ENCODE peak calls at places on chromosome 18, in eight cellular contexts. S is transverse colon, Z is OCI-LY7, P is left ventricle myocardium inferior, A is mucosa of descending colon, F is A549, K is pancreas, W is breast epithelium. G is an unnamed sample. For H3K4me1, the result is how much of the 10 kb centered on the place peaks cover.

GRCh38 chr18:77346446-77346845 is 96.8 kb downstream of the GALR1 start:
- DNase-seq in P (no peak), K (no peak), A (no peak), F (no peak), Z (no peak), S (no peak), W (no peak), G (no peak)

GRCh38 chr18:39838831-39839230 is 2116.2 kb upstream of the PIK3C3 start:
- DNase-seq in S (no peak), K (no peak), P (no peak), F (no peak), W (no peak), A (no peak), Z (no peak), G (no peak)

GRCh38 chr18:24538421-24539264 is 78.2 kb downstream of the HRH4 start:
- DNase-seq in P (no peak), S (no peak), A (peak), K (no peak), W (no peak), Z (no peak), F (no peak), G (no peak)

GRCh38 chr18:29087616-29088246 is 910.8 kb upstream of the CDH2 start:
- DNase-seq in F (no peak), A (no peak), W (no peak), S (no peak), Z (no peak), P (no peak), K (no peak), G (no peak)

GRCh38 chr18:43620936-43621335 is 343.6 kb upstream of the SYT4 start:
- DNase-seq in A (no peak), Z (peak), W (no peak), P (no peak), S (no peak), F (peak), K (no peak), G (no peak)

GRCh38 chr18:10660485-10660884 is 134.7 kb downstream of the NAPG start:
- DNase-seq in W (no peak), S (no peak), A (no peak), Z (peak), K (no peak), F (no peak), P (no peak), G (peak)

GRCh38 chr18:38198956-38199355 is 633.4 kb upstream of the CELF4 start:
- DNase-seq in P (no peak), F (no peak), W (no peak), S (no peak), A (no peak), K (no peak), Z (no peak), G (no peak)

GRCh38 chr18:70499218-70499691 is 210.4 kb downstream of the SOCS6 start:
- DNase-seq in A (no peak), K (no peak), Z (no peak), P (no peak), F (no peak), W (no peak), S (no peak), G (no peak)

GRCh38 chr18:6731197-6731596 is 1.7 kb downstream of the ARHGAP28 start:
- DNase-seq in F (no peak), S (no peak), P (no peak), K (no peak), A (peak), Z (no peak), W (no peak), G (no peak)

GRCh38 chr18:68520406-68521075 is 194.4 kb downstream of the TMX3 start:
- DNase-seq in S (no peak), K (no peak), A (no peak), F (no peak), W (no peak), Z (no peak), P (no peak), G (no peak)

GRCh38 chr18:70195852-70196434 is 9.5 kb downstream of the RTTN start:
- DNase-seq in S (peak), P (no peak), A (peak), W (no peak), Z (peak), K (no peak), F (peak), G (no peak)

GRCh38 chr18:23228102-23229051 is 93.1 kb downstream of the CABLES1 start:
- DNase-seq in K (no peak), A (peak), Z (peak), F (no peak), P (peak), W (no peak), S (peak), G (no peak)

GRCh38 chr18:35080058-35080457 is 38.8 kb downstream of the MAPRE2 start:
- DNase-seq in K (no peak), F (no peak), W (no peak), Z (no peak), S (no peak), A (no peak), P (no peak), G (no peak)

GRCh38 chr18:68660355-68661183 is 54.3 kb downstream of the TMX3 start:
- DNase-seq in F (peak), Z (peak), S (no peak), W (no peak), P (no peak), K (no peak), A (no peak), G (no peak)

GRCh38 chr18:76494541-76495403 is at the start of gene ZNF516:
- DNase-seq in S (no peak), K (peak), A (peak), W (no peak), Z (peak), F (peak), P (peak), G (peak)

GRCh38 chr18:58190842-58191530 is 147.0 kb downstream of the NEDD4L start:
- DNase-seq in A (no peak), P (no peak), K (no peak), W (no peak), F (no peak), S (no peak), Z (no peak), G (no peak)

GRCh38 chr18:41052625-41053024 is 902.4 kb upstream of the PIK3C3 start:
- DNase-seq in A (no peak), W (no peak), F (no peak), P (no peak), S (no peak), Z (no peak), K (no peak), G (no peak)

GRCh38 chr18:68150976-68151375 is 563.9 kb downstream of the TMX3 start:
- DNase-seq in K (no peak), Z (no peak), W (no peak), F (no peak), S (no peak), P (no peak), A (no peak), G (no peak)

GRCh38 chr18:13051950-13052349 is 60.8 kb downstream of the CEP192 start:
- DNase-seq in A (no peak), P (no peak), Z (peak), K (no peak), S (no peak), F (no peak), W (no peak), G (no peak)

GRCh38 chr18:13265901-13266207 is 47.3 kb downstream of the LDLRAD4 start:
- DNase-seq in W (no peak), P (no peak), A (no peak), Z (no peak), K (no peak), S (no peak), F (no peak), G (no peak)

GRCh38 chr18:11974741-11975325 is 6.5 kb upstream of the IMPA2 start:
- DNase-seq in K (no peak), S (no peak), F (no peak), Z (no peak), A (no peak), P (no peak), W (no peak), G (no peak)

GRCh38 chr18:11992096-11992785 is 10.9 kb downstream of the IMPA2 start:
- DNase-seq in S (no peak), A (peak), P (no peak), Z (no peak), K (no peak), F (no peak), W (no peak), G (no peak)

GRCh38 chr18:2958819-2959298 is 54.1 kb downstream of the LPIN2 start:
- DNase-seq in Z (peak), F (no peak), K (no peak), S (no peak), P (no peak), W (no peak), A (no peak), G (no peak)

GRCh38 chr18:12585218-12585617 is 72.7 kb downstream of the SPIRE1 start:
- DNase-seq in A (no peak), W (no peak), K (no peak), F (no peak), S (no peak), Z (no peak), P (no peak), G (no peak)

GRCh38 chr18:8948011-8948410 is 154.5 kb upstream of the NDUFV2 start:
- DNase-seq in A (no peak), K (no peak), P (no peak), S (no peak), F (no peak), Z (no peak), W (no peak), G (no peak)
- H3K4me1 ChIP-seq in A (under half), K (under half), P (under half), S (under half), F (under half), Z (half or more), W (under half), G (under half)

DNA sequence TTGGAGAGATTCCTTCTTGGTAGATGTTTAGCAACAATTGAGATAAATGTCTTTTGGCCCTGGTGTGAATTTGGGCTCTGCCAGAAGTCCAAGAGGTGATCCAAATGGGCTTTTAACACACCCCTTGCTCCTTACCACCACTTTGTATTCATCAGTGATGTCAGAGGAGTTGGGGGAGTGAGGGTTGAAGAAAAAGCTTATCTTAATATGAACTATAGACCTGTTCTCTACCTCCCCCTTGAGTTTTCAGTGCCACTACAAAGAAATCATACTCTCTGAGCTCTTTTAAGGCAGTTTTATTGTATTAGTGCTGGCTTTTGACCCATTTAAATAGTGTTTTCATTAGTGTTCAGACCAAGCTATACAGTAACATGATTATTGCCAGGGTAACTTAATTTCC is 229.1 kb downstream of the PHLPP1 start:
- DNase-seq in K (no peak), W (no peak), A (no peak), S (no peak), F (no peak), P (no peak), Z (no peak), G (no peak)
- TF ChIP-seq CTCF in K (no peak), W (no peak), A (no peak), S (no peak), F (no peak), P (no peak), Z (no peak), G (no peak)

GRCh38 chr18:46212398-46212797 is 108.2 kb downstream of the HAUS1 start:
- DNase-seq in S (no peak), A (no peak), F (no peak), Z (no peak), K (no peak), W (no peak), P (no peak), G (no peak)
- H3K4me1 ChIP-seq in S (under half), A (under half), F (under half), Z (under half), K (under half), W (under half), P (half or more), G (under half)

DNA sequence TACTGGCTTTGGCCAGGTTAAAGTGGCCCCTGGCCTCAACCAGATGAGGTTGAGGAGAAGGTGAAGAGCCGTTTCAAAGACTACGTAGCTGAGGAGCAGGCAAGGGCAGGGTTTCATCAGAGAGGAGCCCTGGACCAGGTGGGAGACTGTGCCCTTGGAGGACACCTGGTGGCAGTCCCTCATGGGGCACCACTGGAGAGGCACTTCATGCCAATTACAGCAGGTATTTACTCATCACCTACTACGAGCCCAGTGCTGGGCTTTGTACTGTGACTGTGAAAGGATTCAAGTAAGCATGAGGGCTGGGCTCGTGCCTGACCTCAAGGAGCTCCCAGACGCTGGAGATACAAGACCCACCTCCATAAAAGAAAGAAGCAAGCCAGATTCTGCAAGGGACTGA is 37.6 kb downstream of the SMAD7 start:
- DNase-seq in S (no peak), P (no peak), A (no peak), K (no peak), F (no peak), W (no peak), Z (peak), G (no peak)
- TF ChIP-seq CTCF in S (peak), P (peak), A (peak), K (no peak), F (peak), W (no peak), Z (peak), G (no peak)

GRCh38 chr18:57086163-57086562 is 60.7 kb upstream of the BOD1L2 start:
- DNase-seq in F (no peak), W (no peak), P (no peak), S (no peak), A (no peak), Z (no peak), K (no peak), G (no peak)
- H3K4me1 ChIP-seq in F (under half), W (under half), P (under half), S (under half), A (under half), Z (half or more), K (under half), G (under half)

GRCh38 chr18:21192308-21192624 is 49.8 kb upstream of the GREB1L start:
- DNase-seq in S (no peak), K (no peak), W (no peak), Z (no peak), F (no peak), A (no peak), P (no peak), G (no peak)
- TF ChIP-seq CTCF in S (no peak), K (no peak), W (no peak), Z (peak), F (no peak), A (no peak), P (no peak), G (no peak)

DNA sequence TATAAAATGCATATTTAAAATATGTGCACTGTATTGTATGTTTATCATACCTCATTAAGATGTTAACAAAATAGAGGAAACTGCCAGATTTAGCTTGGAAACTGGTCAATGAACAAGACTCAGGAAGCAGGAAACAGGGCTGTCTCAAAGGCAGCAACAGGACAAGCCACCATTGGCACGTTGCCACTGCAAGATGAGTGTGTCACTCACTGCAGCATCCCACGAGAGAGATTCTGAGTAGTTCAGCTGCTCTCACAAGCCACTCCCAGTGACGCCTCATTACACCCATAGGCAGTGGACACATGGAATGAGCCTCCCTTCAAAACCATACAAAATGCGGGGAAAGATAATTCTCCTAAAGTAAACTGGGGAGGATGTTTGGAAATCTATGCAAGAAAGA is 181.8 kb upstream of the DLGAP1 start:
- DNase-seq in P (no peak), Z (peak), W (no peak), A (no peak), S (no peak), K (no peak), F (no peak), G (peak)
- H3K4me1 ChIP-seq in P (under half), Z (half or more), W (under half), A (under half), S (under half), K (under half), F (under half), G (under half)

GRCh38 chr18:36580266-36580665 is 248.5 kb downstream of the TPGS2 start:
- DNase-seq in P (peak), W (no peak), K (no peak), Z (no peak), F (no peak), S (no peak), A (no peak), G (peak)
- TF ChIP-seq CTCF in P (peak), W (no peak), K (no peak), Z (no peak), F (no peak), S (no peak), A (no peak), G (no peak)

GRCh38 chr18:50071393-50071792 is 123.6 kb downstream of the MYO5B start:
- DNase-seq in Z (no peak), A (no peak), W (no peak), K (no peak), S (no peak), F (no peak), P (no peak), G (no peak)
- H3K4me1 ChIP-seq in Z (under half), A (under half), W (under half), K (under half), S (under half), F (under half), P (under half), G (under half)